ENCODE peak calls at places on chromosomes 6 and 20, in four cellular contexts. One of them, this sample, is unnamed.

GRCh38 chr20:49230575-49231211 is 11.5 kb downstream of the DDX27 start:
- DNase-seq in lung: no peak
- DNase-seq in tibial nerve: no peak
- DNase-seq in AG04450: no peak
- DNase-seq in this sample: no peak

GRCh38 chr20:61644387-61645076 is 392.5 kb downstream of the CDH4 start:
- DNase-seq in lung: no peak
- DNase-seq in tibial nerve: no peak
- DNase-seq in AG04450: no peak
- DNase-seq in this sample: no peak

GRCh38 chr20:61810066-61810708 is 255.5 kb downstream of the TAF4 start:
- DNase-seq in lung: no peak
- DNase-seq in tibial nerve: no peak
- DNase-seq in AG04450: no peak
- DNase-seq in this sample: no peak

GRCh38 chr6:156617376-156617775 is 159.8 kb upstream of the ARID1B start:
- DNase-seq in lung: peak
- DNase-seq in tibial nerve: no peak
- DNase-seq in AG04450: no peak
- DNase-seq in this sample: peak

GRCh38 chr6:123619156-123619555 is 17.6 kb downstream of the TRDN start:
- DNase-seq in lung: no peak
- DNase-seq in tibial nerve: no peak
- DNase-seq in AG04450: no peak
- DNase-seq in this sample: no peak

GRCh38 chr6:11096109-11096508 is 2.5 kb downstream of the SMIM13 start:
- DNase-seq in lung: no peak
- DNase-seq in tibial nerve: no peak
- DNase-seq in AG04450: no peak
- DNase-seq in this sample: peak

GRCh38 chr6:1324926-1325325 is 13.0 kb downstream of the FOXQ1 start:
- DNase-seq in lung: no peak
- DNase-seq in tibial nerve: no peak
- DNase-seq in AG04450: no peak
- DNase-seq in this sample: no peak

GRCh38 chr6:162684033-162684432 is 43.5 kb downstream of the PRKN start:
- DNase-seq in lung: no peak
- DNase-seq in tibial nerve: no peak
- DNase-seq in AG04450: no peak
- DNase-seq in this sample: no peak

GRCh38 chr20:51119914-51120313 is 97.0 kb upstream of the KCNG1 start:
- DNase-seq in lung: no peak
- DNase-seq in tibial nerve: no peak
- DNase-seq in AG04450: no peak
- DNase-seq in this sample: no peak

GRCh38 chr6:18307006-18307405 is 42.7 kb upstream of the DEK start:
- DNase-seq in lung: no peak
- DNase-seq in tibial nerve: no peak
- DNase-seq in AG04450: no peak
- DNase-seq in this sample: peak

DNA sequence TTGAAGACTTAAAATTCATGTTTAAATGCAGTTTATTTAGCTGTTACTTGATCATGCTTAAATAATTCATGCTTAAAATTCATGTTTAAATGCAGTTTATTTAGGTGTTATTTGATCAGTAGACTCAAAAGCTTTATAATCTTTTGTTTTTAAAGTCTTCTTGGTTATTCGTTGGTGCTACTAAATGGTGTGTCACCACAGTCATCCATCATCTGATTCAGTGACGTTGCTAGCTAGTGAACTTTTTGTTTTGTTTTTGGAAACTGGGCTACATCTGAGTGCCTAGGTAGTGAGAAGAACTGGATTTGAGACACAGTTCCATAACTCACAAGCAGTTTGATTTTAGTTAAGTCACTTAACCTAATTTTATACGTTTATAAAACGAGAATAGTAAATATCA is 20.9 kb downstream of the SCAF8 start:
- DNase-seq in lung: no peak
- DNase-seq in tibial nerve: no peak
- DNase-seq in AG04450: no peak
- DNase-seq in this sample: peak
- H3K27ac ChIP-seq in lung: no peak
- H3K27ac ChIP-seq in tibial nerve: no peak
- H3K27ac ChIP-seq in AG04450: no peak
- H3K27ac ChIP-seq in this sample: peak

GRCh38 chr6:128509709-128510108 is 10.7 kb downstream of the PTPRK start:
- DNase-seq in lung: no peak
- DNase-seq in tibial nerve: no peak
- DNase-seq in AG04450: no peak
- DNase-seq in this sample: no peak
- H3K27ac ChIP-seq in lung: no peak
- H3K27ac ChIP-seq in tibial nerve: no peak
- H3K27ac ChIP-seq in AG04450: no peak
- H3K27ac ChIP-seq in this sample: peak

GRCh38 chr6:13407368-13407708 is 79.0 kb upstream of the TBC1D7 start:
- DNase-seq in lung: no peak
- DNase-seq in tibial nerve: no peak
- DNase-seq in AG04450: no peak
- DNase-seq in this sample: no peak
- H3K27ac ChIP-seq in lung: peak
- H3K27ac ChIP-seq in tibial nerve: peak
- H3K27ac ChIP-seq in AG04450: peak
- H3K27ac ChIP-seq in this sample: no peak

GRCh38 chr20:56467969-56468316 is 484 bp upstream of the RTF2 start:
- DNase-seq in lung: no peak
- DNase-seq in tibial nerve: no peak
- DNase-seq in AG04450: no peak
- DNase-seq in this sample: no peak
- H3K27ac ChIP-seq in lung: peak
- H3K27ac ChIP-seq in tibial nerve: peak
- H3K27ac ChIP-seq in AG04450: peak
- H3K27ac ChIP-seq in this sample: no peak

GRCh38 chr6:111088668-111089003 is 1.3 kb downstream of the SLC16A10 start:
- DNase-seq in lung: no peak
- DNase-seq in tibial nerve: no peak
- DNase-seq in AG04450: no peak
- DNase-seq in this sample: no peak

GRCh38 chr6:111090766-111091165 is 3.5 kb downstream of the SLC16A10 start:
- DNase-seq in lung: no peak
- DNase-seq in tibial nerve: no peak
- DNase-seq in AG04450: no peak
- DNase-seq in this sample: no peak

GRCh38 chr6:111086685-111087084 is 618 bp upstream of the SLC16A10 start:
- DNase-seq in lung: no peak
- DNase-seq in tibial nerve: no peak
- DNase-seq in AG04450: no peak
- DNase-seq in this sample: no peak

GRCh38 chr6:111087871-111088667 is 766 bp downstream of the SLC16A10 start:
- DNase-seq in lung: peak
- DNase-seq in tibial nerve: no peak
- DNase-seq in AG04450: no peak
- DNase-seq in this sample: no peak

GRCh38 chr6:111087106-111087835 is at the start of gene SLC16A10:
- DNase-seq in lung: peak
- DNase-seq in tibial nerve: no peak
- DNase-seq in AG04450: no peak
- DNase-seq in this sample: no peak
- H3K27ac ChIP-seq in lung: peak
- H3K27ac ChIP-seq in tibial nerve: no peak
- H3K27ac ChIP-seq in AG04450: no peak
- H3K27ac ChIP-seq in this sample: no peak

GRCh38 chr6:56278186-56278585 is 30.8 kb upstream of the COL21A1 start:
- DNase-seq in lung: no peak
- DNase-seq in tibial nerve: no peak
- DNase-seq in AG04450: no peak
- DNase-seq in this sample: no peak
- H3K27ac ChIP-seq in lung: no peak
- H3K27ac ChIP-seq in tibial nerve: no peak
- H3K27ac ChIP-seq in AG04450: no peak
- H3K27ac ChIP-seq in this sample: no peak

DNA sequence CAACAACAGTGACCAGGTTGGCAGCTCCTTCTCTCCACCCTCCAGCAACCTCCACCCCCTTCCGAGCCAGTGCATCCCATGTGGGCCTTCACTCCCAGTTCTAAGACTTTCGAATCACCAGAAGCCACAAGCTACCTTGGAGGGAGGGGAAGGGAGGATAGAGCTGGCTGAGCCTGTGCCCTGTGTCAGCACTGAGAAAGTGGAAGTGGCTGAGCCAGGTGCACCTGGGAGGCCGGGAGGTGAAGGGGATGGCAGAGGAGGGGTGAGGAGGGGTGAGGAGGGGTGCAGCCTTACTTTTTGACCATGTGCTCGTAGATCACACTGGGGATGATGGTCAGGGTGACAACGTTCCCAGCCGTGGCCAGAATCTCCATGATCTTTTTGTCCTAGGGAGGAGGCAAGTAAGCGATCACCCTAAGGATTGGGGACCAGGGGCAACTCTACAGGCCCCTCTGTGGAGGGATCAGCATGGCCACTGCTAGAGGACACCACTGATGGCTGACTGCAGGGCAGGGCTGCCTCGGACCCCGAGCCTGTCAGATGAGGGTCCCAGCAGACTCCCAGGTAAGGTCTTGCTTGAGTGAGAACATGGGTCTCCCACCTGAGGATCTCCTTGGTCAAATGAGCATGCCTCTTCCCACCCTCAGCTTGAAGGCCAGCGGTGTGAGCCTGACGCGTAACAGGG is 18.3 kb downstream of the SDCBP2 start:
- DNase-seq in lung: no peak
- DNase-seq in tibial nerve: no peak
- DNase-seq in AG04450: no peak
- DNase-seq in this sample: no peak
- H3K27ac ChIP-seq in lung: no peak
- H3K27ac ChIP-seq in tibial nerve: no peak
- H3K27ac ChIP-seq in AG04450: no peak
- H3K27ac ChIP-seq in this sample: no peak

GRCh38 chr20:4972506-4973251 is 28.6 kb downstream of the SLC23A2 start:
- DNase-seq in lung: no peak
- DNase-seq in tibial nerve: no peak
- DNase-seq in AG04450: no peak
- DNase-seq in this sample: no peak

GRCh38 chr20:4966826-4967751 is 34.2 kb downstream of the SLC23A2 start:
- DNase-seq in lung: no peak
- DNase-seq in tibial nerve: no peak
- DNase-seq in AG04450: no peak
- DNase-seq in this sample: no peak

GRCh38 chr20:4973330-4974097 is 27.8 kb downstream of the SLC23A2 start:
- DNase-seq in lung: peak
- DNase-seq in tibial nerve: peak
- DNase-seq in AG04450: peak
- DNase-seq in this sample: no peak

GRCh38 chr20:4967752-4968477 is 33.4 kb downstream of the SLC23A2 start:
- DNase-seq in lung: no peak
- DNase-seq in tibial nerve: no peak
- DNase-seq in AG04450: no peak
- DNase-seq in this sample: no peak

GRCh38 chr20:4971064-4971463 is 30.2 kb downstream of the SLC23A2 start:
- DNase-seq in lung: no peak
- DNase-seq in tibial nerve: no peak
- DNase-seq in AG04450: no peak
- DNase-seq in this sample: no peak
- H3K27ac ChIP-seq in lung: no peak
- H3K27ac ChIP-seq in tibial nerve: no peak
- H3K27ac ChIP-seq in AG04450: no peak
- H3K27ac ChIP-seq in this sample: no peak

GRCh38 chr6:139534472-139535115 is 160.1 kb upstream of the CITED2 start:
- DNase-seq in lung: no peak
- DNase-seq in tibial nerve: no peak
- DNase-seq in AG04450: no peak
- DNase-seq in this sample: no peak

GRCh38 chr6:139531148-139531547 is 156.7 kb upstream of the CITED2 start:
- DNase-seq in lung: no peak
- DNase-seq in tibial nerve: no peak
- DNase-seq in AG04450: no peak
- DNase-seq in this sample: peak

GRCh38 chr6:139533166-139533565 is 158.7 kb upstream of the CITED2 start:
- DNase-seq in lung: no peak
- DNase-seq in tibial nerve: no peak
- DNase-seq in AG04450: no peak
- DNase-seq in this sample: no peak

GRCh38 chr6:139531716-139532115 is 157.3 kb upstream of the CITED2 start:
- DNase-seq in lung: no peak
- DNase-seq in tibial nerve: no peak
- DNase-seq in AG04450: no peak
- DNase-seq in this sample: no peak

GRCh38 chr6:139533573-139534471 is 159.4 kb upstream of the CITED2 start:
- DNase-seq in lung: peak
- DNase-seq in tibial nerve: no peak
- DNase-seq in AG04450: peak
- DNase-seq in this sample: no peak
- H3K27ac ChIP-seq in lung: no peak
- H3K27ac ChIP-seq in tibial nerve: peak
- H3K27ac ChIP-seq in AG04450: peak
- H3K27ac ChIP-seq in this sample: peak

DNA sequence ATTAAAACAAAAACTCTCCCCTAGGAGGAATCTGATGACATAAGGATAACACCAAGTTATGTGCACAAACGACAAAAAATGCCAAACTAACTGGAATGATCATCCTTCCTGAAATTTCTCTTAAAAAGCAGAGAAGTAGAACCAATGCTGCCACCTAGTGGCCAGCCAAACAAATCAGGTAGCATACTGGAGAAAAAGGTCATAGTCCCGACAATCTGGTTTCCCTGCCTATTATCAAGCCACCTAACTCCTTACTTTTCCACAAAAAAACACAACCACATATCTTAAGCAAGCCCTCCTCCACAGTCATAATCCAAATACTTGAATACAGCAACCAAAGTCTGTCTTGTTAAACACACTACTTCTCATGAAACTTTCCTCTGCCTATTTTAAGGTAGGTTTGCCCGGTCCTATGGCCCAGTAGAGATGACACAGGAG is 5.3 kb downstream of the OARD1 start:
- DNase-seq in lung: peak
- DNase-seq in tibial nerve: peak
- DNase-seq in AG04450: peak
- DNase-seq in this sample: no peak
- H3K27ac ChIP-seq in lung: peak
- H3K27ac ChIP-seq in tibial nerve: no peak
- H3K27ac ChIP-seq in AG04450: no peak
- H3K27ac ChIP-seq in this sample: no peak

This sample was measured in foreskin keratinocyte.